ENCODE peak calls at places on chromosome 6, in six cellular contexts. G is MCF 10A, R is mesothelial cell of epicardium, M is endodermal cell, W is astrocyte of the cerebellum, X is heart left ventricle. Q is an unnamed sample.

GRCh38 chr6:11785449-11785951 is 6.9 kb upstream of the ADTRP start:
- DNase-seq in W (no peak), G (peak; percentile 31), X (no peak), M (no peak), R (no peak), Q (no peak)

GRCh38 chr6:80742481-80742880 is 636.0 kb downstream of the BCKDHB start:
- DNase-seq in M (no peak), R (no peak), W (peak; percentile 49), X (no peak), G (peak; percentile 47), Q (no peak)

GRCh38 chr6:117298941-117299340 is 33.6 kb downstream of the VGLL2 start:
- DNase-seq in R (no peak), G (no peak), M (no peak), W (no peak), X (no peak), Q (no peak)

GRCh38 chr6:125781307-125781868 is 9.4 kb upstream of the NCOA7 start:
- DNase-seq in R (no peak), G (no peak), X (no peak), W (no peak), M (no peak), Q (no peak)

GRCh38 chr6:29992792-29993191 is 50.5 kb downstream of the HLA-A start:
- DNase-seq in W (no peak), M (no peak), X (no peak), G (peak; percentile 51), R (no peak), Q (no peak)

GRCh38 chr6:4381379-4381778 is 246.0 kb upstream of the ECI2 start:
- DNase-seq in R (no peak), X (no peak), G (no peak), W (no peak), M (no peak), Q (no peak)

GRCh38 chr6:139577124-139577800 is 202.8 kb upstream of the CITED2 start:
- DNase-seq in W (no peak), R (no peak), X (no peak), M (no peak), G (no peak), Q (no peak)

GRCh38 chr6:148521586-148521985 is 178.9 kb downstream of the SASH1 start:
- DNase-seq in X (no peak), M (no peak), R (no peak), G (peak; percentile 66), W (no peak), Q (no peak)

GRCh38 chr6:46156701-46157100 is 14.1 kb downstream of the ENPP5 start:
- DNase-seq in M (no peak), W (no peak), G (no peak), X (no peak), R (no peak), Q (no peak)

GRCh38 chr6:122947355-122947754 is 48.7 kb upstream of the CLVS2 start:
- DNase-seq in G (peak; percentile 47), W (peak; percentile 5), M (peak; percentile 78), R (no peak), X (no peak), Q (no peak)
- TF ChIP-seq CTCF in G (peak; percentile 59), W (peak; percentile 66), M (peak; percentile 82), R (no peak), X (no peak), Q (no peak)

DNA sequence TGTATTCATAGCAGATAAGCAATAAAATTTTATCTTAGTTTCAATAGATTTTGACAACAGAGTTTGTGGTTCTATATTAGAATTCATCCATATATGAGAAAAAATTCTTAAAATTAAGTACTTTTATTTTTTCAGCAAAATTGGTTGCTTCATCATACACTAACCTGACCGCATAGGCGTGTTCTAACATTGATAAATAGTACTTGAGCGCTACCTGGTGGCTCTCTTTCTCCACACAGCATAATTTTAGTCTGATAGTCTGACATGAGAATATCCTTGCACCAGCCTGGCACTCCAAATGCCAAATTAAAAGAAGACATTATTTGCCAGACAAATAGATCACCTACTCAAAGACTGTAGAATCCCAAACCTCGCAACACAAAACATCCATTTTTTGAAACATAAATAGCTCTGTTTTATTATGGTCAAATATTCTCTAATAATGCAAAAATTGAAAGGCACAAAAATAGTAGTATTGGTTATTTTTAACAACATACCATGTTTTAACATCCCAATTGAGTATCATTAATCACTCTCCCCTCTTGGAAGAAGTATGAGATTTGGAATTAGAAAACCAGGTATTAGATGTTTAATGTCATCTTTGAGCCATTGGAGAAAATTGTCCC is 33.0 kb upstream of the FILIP1 start:
- DNase-seq in W (peak; percentile 71), R (peak; percentile 64), G (peak; percentile 72), X (no peak), M (peak; percentile 79), Q (no peak)
- TF ChIP-seq CTCF in W (peak; percentile 66), R (peak; percentile 73), G (peak; percentile 76), X (peak; percentile 55), M (peak; percentile 92), Q (peak; percentile 66)

GRCh38 chr6:33768644-33769120 is 20.2 kb downstream of the LEMD2 start:
- DNase-seq in R (peak; percentile 88), X (peak; percentile 85), G (peak; percentile 74), M (peak; percentile 96), W (peak; percentile 49), Q (peak; percentile 74)
- TF ChIP-seq CTCF in R (peak; percentile 82), X (peak; percentile 70), G (peak; percentile 86), M (peak; percentile 90), W (peak; percentile 85), Q (peak; percentile 72)

GRCh38 chr6:40999498-41000070 is 39.4 kb downstream of the UNC5CL start:
- DNase-seq in G (peak; percentile 50), X (no peak), R (no peak), W (no peak), M (peak; percentile 91), Q (no peak)
- TF ChIP-seq CTCF in G (no peak), X (no peak), R (no peak), W (peak; percentile 46), M (peak; percentile 86), Q (no peak)

DNA sequence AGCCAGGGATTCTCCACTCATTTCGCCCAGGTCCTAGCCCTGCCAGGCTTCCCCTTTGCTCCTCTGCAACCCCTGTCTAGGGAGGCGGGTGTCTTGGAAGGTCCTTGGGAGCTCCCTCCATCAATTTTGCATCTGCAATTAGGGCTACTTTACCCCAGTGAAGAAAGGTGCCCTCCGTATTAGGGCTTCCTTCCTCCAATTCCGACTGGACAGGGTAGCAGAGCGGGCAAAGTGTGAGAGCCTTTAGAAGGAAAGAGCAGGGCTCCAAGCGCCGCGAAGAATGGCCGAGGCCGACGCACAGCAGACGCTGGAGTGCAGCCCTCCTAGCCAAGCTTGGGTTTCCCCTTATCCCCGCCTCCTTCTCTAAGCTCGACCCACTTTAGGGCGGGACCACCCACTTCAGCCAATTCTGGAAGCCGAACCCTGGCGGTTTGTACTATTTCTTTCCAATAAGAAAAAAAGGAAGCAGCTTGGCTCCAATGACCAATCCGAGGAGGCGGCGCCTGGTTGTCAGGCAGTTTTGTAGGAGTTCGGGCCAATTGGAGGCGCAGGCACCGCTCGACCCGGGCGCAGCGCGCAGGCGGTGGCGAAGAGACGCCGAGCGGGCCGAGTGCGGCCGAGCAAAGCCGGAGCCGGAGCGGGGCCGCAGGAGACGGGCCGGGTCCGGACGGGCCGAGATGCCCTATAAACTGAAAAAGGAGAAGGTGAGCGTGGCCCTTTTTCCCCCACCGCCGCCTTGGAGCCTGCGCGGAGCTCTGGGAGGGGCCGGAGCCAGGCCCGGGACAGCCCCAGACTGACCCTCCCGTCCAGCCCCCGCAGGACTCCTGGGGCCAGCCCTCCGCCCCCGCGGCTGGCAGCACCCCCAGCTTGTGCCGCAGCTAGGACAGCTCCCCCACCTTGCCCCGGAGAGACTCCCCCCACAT is at the start of gene PPP2R5D:
- DNase-seq in W (peak; percentile 99), M (peak; percentile 99), G (peak; percentile 99), X (peak; percentile 97), R (peak; percentile 96), Q (peak; percentile 97)
- TF ChIP-seq CTCF in W (no peak), M (no peak), G (no peak), X (no peak), R (no peak), Q (no peak)

GRCh38 chr6:36874016-36874442 is 574 bp downstream of the PPIL1 start:
- DNase-seq in M (no peak), W (no peak), G (peak; percentile 38), R (no peak), X (no peak), Q (no peak)
- TF ChIP-seq CTCF in M (no peak), W (no peak), G (no peak), R (no peak), X (no peak), Q (no peak)

GRCh38 chr6:84764332-84765049 is at the start of gene TBX18:
- DNase-seq in R (peak; percentile 90), X (peak; percentile 92), W (peak; percentile 81), M (peak; percentile 99), G (no peak), Q (no peak)
- TF ChIP-seq CTCF in R (no peak), X (no peak), W (no peak), M (no peak), G (no peak), Q (no peak)

DNA sequence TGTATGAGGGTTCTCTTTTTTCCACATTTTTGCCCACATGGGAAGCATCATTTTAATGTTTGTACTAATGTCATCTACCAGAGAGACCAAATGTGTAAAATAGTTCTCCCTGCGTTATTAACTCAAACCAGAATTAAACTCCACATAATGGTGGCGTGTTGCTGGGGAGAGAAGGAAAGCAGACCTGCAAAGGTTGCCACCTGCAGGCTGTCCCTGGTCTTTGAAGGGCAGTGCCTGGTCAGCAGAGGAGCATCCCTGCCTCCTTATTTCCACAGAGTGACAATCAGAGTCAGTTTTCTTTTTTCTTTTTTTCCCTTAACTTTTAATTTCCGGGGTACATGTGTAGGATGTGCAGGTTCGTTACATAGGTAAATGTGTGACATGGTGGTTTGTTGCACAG is 214.5 kb downstream of the TBX18 start:
- DNase-seq in M (peak; percentile 80), W (no peak), G (peak; percentile 11), R (no peak), X (no peak), Q (no peak)
- TF ChIP-seq CTCF in M (peak; percentile 81), W (no peak), G (no peak), R (no peak), X (no peak), Q (no peak)

GRCh38 chr6:42459888-42460287 is 8.2 kb upstream of the TRERF1 start:
- DNase-seq in G (no peak), W (no peak), X (no peak), M (no peak), R (no peak), Q (no peak)
- TF ChIP-seq CTCF in G (no peak), W (no peak), X (no peak), M (no peak), R (no peak), Q (no peak)